ENCODE peak calls at places on chromosomes 2 and 18, in nine cellular contexts. Q, L, O, A, N, U, W, E and M are unnamed samples.

GRCh38 chr18:9673296-9674251 is 34.5 kb upstream of the RAB31 start:
- DNase-seq in E (no peak), O (peak; percentile 80), L (peak; percentile 53), Q (peak; percentile 57), W (peak; percentile 19), A (no peak), N (peak; percentile 52), U (no peak), M (peak; percentile 80)

GRCh38 chr2:127590386-127591190 is 55.1 kb downstream of the MYO7B start:
- DNase-seq in U (peak; percentile 36), O (no peak), N (no peak), E (no peak), W (no peak), Q (no peak), L (no peak), A (no peak), M (no peak)

GRCh38 chr18:58362027-58362575 is 266.8 kb downstream of the ALPK2 start:
- DNase-seq in E (no peak), O (peak; percentile 90), W (no peak), A (no peak), N (no peak), U (no peak), L (peak; percentile 40), Q (peak; percentile 96), M (peak; percentile 86)

GRCh38 chr2:39411186-39411944 is 25.7 kb downstream of the MAP4K3 start:
- DNase-seq in E (no peak), A (no peak), L (no peak), W (no peak), U (no peak), Q (peak; percentile 91), N (no peak), O (peak; percentile 68), M (peak; percentile 53)

GRCh38 chr2:65504201-65504600 is 71.8 kb upstream of the SPRED2 start:
- DNase-seq in E (no peak), Q (no peak), L (no peak), N (no peak), U (no peak), A (no peak), O (no peak), W (no peak), M (no peak)

GRCh38 chr2:240162032-240162431 is 21.6 kb upstream of the OTOS start:
- DNase-seq in U (no peak), Q (no peak), O (no peak), N (no peak), E (no peak), L (no peak), A (no peak), W (no peak), M (no peak)

GRCh38 chr2:105502625-105503334 is 103.9 kb upstream of the FHL2 start:
- DNase-seq in E (no peak), L (no peak), W (no peak), U (no peak), Q (peak; percentile 21), N (no peak), O (peak; percentile 38), A (no peak), M (no peak)

GRCh38 chr2:189347540-189347939 is 93.7 kb upstream of the WDR75 start:
- DNase-seq in L (peak; percentile 37), O (peak; percentile 86), W (no peak), U (no peak), E (no peak), N (no peak), Q (peak; percentile 98), A (no peak), M (peak; percentile 69)

GRCh38 chr2:177478029-177478428 is 85.5 kb downstream of the AGPS start:
- DNase-seq in A (no peak), L (no peak), U (no peak), O (no peak), Q (no peak), E (no peak), N (no peak), W (no peak), M (no peak)

GRCh38 chr18:3411854-3412268 is 38.1 kb upstream of the TGIF1 start:
- DNase-seq in E (no peak), L (no peak), A (peak; percentile 19), U (no peak), Q (no peak), W (no peak), O (peak; percentile 57), N (peak; percentile 32), M (peak; percentile 89)

GRCh38 chr2:127651381-127651809 is 5.4 kb downstream of the GPR17 start:
- DNase-seq in O (no peak), U (no peak), A (no peak), L (no peak), E (no peak), N (no peak), Q (no peak), W (no peak), M (no peak)

GRCh38 chr2:130957920-130958319 is 121.2 kb downstream of the ARHGEF4 start:
- DNase-seq in U (no peak), W (no peak), O (no peak), A (no peak), E (no peak), L (peak; percentile 20), Q (no peak), N (no peak), M (no peak)

GRCh38 chr2:173159794-173160463 is 84.3 kb downstream of the MAP3K20 start:
- DNase-seq in N (peak; percentile 80), W (no peak), U (no peak), Q (peak; percentile 99), L (peak; percentile 8), A (no peak), E (no peak), O (peak; percentile 92), M (peak; percentile 91)